ENCODE peak calls at places on chromosomes 7 and 10, in five cellular contexts. One of them, this sample, is unnamed.

GRCh38 chr7:44145969-44146897 is 5.1 kb upstream of the MYL7 start:
- DNase-seq in heart left ventricle: peak; percentile 92
- DNase-seq in K562: peak; percentile 100
- DNase-seq in esophagus muscularis mucosa: no peak
- DNase-seq in sigmoid colon: peak; percentile 92
- DNase-seq in this sample: peak; percentile 94

GRCh38 chr7:79778786-79779382 is 325.4 kb upstream of the MAGI2 start:
- DNase-seq in heart left ventricle: no peak
- DNase-seq in K562: no peak
- DNase-seq in esophagus muscularis mucosa: no peak
- DNase-seq in sigmoid colon: no peak
- DNase-seq in this sample: no peak

GRCh38 chr7:78151229-78151628 is 352.7 kb downstream of the PHTF2 start:
- DNase-seq in heart left ventricle: no peak
- DNase-seq in K562: no peak
- DNase-seq in esophagus muscularis mucosa: no peak
- DNase-seq in sigmoid colon: no peak
- DNase-seq in this sample: no peak

GRCh38 chr10:7671121-7671520 is 4.4 kb upstream of the ITIH5 start:
- DNase-seq in heart left ventricle: no peak
- DNase-seq in K562: no peak
- DNase-seq in esophagus muscularis mucosa: no peak
- DNase-seq in sigmoid colon: no peak
- DNase-seq in this sample: no peak

GRCh38 chr10:4067552-4068254 is 282.7 kb upstream of the KLF6 start:
- DNase-seq in heart left ventricle: no peak
- DNase-seq in K562: no peak
- DNase-seq in esophagus muscularis mucosa: no peak
- DNase-seq in sigmoid colon: no peak
- DNase-seq in this sample: no peak

GRCh38 chr7:71131256-71131752 is 640 bp upstream of the GALNT17 start:
- DNase-seq in heart left ventricle: peak; percentile 69
- DNase-seq in K562: no peak
- DNase-seq in esophagus muscularis mucosa: no peak
- DNase-seq in sigmoid colon: peak; percentile 77
- DNase-seq in this sample: no peak

GRCh38 chr10:96377816-96378294 is 19.1 kb upstream of the OPALIN start:
- DNase-seq in heart left ventricle: no peak
- DNase-seq in K562: peak; percentile 26
- DNase-seq in esophagus muscularis mucosa: no peak
- DNase-seq in sigmoid colon: peak; percentile 97
- DNase-seq in this sample: peak; percentile 37

GRCh38 chr7:47698386-47698785 is 116.5 kb upstream of the TNS3 start:
- DNase-seq in heart left ventricle: no peak
- DNase-seq in K562: no peak
- DNase-seq in esophagus muscularis mucosa: no peak
- DNase-seq in sigmoid colon: no peak
- DNase-seq in this sample: no peak

GRCh38 chr10:3763035-3763456 is 22.0 kb downstream of the KLF6 start:
- DNase-seq in heart left ventricle: no peak
- DNase-seq in K562: peak; percentile 70
- DNase-seq in esophagus muscularis mucosa: no peak
- DNase-seq in sigmoid colon: no peak
- DNase-seq in this sample: peak; percentile 85

GRCh38 chr7:131895541-131896173 is 339.2 kb upstream of the PODXL start:
- DNase-seq in heart left ventricle: no peak
- DNase-seq in K562: no peak
- DNase-seq in esophagus muscularis mucosa: no peak
- DNase-seq in sigmoid colon: no peak
- DNase-seq in this sample: no peak

GRCh38 chr10:98128802-98129201 is 5.7 kb upstream of the R3HCC1L start:
- DNase-seq in heart left ventricle: no peak
- DNase-seq in K562: no peak
- DNase-seq in esophagus muscularis mucosa: no peak
- DNase-seq in sigmoid colon: no peak
- DNase-seq in this sample: no peak

GRCh38 chr10:77505431-77506334 is 131.9 kb downstream of the KCNMA1 start:
- DNase-seq in heart left ventricle: no peak
- DNase-seq in K562: no peak
- DNase-seq in esophagus muscularis mucosa: no peak
- DNase-seq in sigmoid colon: no peak
- DNase-seq in this sample: no peak

GRCh38 chr10:43194861-43195260 is 56.6 kb downstream of the CSGALNACT2 start:
- DNase-seq in heart left ventricle: no peak
- DNase-seq in K562: no peak
- DNase-seq in esophagus muscularis mucosa: no peak
- DNase-seq in sigmoid colon: no peak
- DNase-seq in this sample: no peak

GRCh38 chr7:128166603-128167315 is 74.3 kb upstream of the LEP start:
- DNase-seq in heart left ventricle: no peak
- DNase-seq in K562: no peak
- DNase-seq in esophagus muscularis mucosa: no peak
- DNase-seq in sigmoid colon: no peak
- DNase-seq in this sample: no peak

GRCh38 chr10:77555591-77556212 is 81.9 kb downstream of the KCNMA1 start:
- DNase-seq in heart left ventricle: no peak
- DNase-seq in K562: no peak
- DNase-seq in esophagus muscularis mucosa: no peak
- DNase-seq in sigmoid colon: no peak
- DNase-seq in this sample: no peak

GRCh38 chr10:87765666-87766376 is 52.2 kb downstream of the ATAD1 start:
- DNase-seq in heart left ventricle: no peak
- DNase-seq in K562: no peak
- DNase-seq in esophagus muscularis mucosa: no peak
- DNase-seq in sigmoid colon: no peak
- DNase-seq in this sample: no peak

DNA sequence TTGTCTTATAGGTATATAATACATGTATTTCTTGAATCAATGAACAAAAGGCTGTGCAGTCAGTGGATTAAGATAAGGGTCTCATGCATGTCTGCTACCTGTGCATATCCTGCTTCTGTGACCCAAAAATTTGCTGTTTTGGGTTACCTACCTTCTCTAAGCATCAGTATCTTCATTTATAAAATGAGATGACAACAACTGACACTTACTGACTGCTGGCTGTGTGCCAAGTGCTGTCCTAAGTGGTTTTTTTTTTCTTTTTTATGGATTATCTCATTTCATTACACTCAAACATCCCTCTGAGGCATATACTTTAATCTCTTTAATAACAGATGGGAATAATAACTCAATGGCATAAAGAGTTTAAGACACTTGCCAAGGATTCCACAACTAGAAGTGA is 2.1 kb downstream of the PDK4 start:
- DNase-seq in heart left ventricle: no peak
- DNase-seq in K562: no peak
- DNase-seq in esophagus muscularis mucosa: no peak
- DNase-seq in sigmoid colon: no peak
- DNase-seq in this sample: no peak
- TF ChIP-seq POLR2A in heart left ventricle: peak; percentile 66
- TF ChIP-seq POLR2A in K562: no peak
- TF ChIP-seq POLR2A in esophagus muscularis mucosa: peak; percentile 4
- TF ChIP-seq POLR2A in sigmoid colon: no peak
- TF ChIP-seq POLR2A in this sample: no peak

DNA sequence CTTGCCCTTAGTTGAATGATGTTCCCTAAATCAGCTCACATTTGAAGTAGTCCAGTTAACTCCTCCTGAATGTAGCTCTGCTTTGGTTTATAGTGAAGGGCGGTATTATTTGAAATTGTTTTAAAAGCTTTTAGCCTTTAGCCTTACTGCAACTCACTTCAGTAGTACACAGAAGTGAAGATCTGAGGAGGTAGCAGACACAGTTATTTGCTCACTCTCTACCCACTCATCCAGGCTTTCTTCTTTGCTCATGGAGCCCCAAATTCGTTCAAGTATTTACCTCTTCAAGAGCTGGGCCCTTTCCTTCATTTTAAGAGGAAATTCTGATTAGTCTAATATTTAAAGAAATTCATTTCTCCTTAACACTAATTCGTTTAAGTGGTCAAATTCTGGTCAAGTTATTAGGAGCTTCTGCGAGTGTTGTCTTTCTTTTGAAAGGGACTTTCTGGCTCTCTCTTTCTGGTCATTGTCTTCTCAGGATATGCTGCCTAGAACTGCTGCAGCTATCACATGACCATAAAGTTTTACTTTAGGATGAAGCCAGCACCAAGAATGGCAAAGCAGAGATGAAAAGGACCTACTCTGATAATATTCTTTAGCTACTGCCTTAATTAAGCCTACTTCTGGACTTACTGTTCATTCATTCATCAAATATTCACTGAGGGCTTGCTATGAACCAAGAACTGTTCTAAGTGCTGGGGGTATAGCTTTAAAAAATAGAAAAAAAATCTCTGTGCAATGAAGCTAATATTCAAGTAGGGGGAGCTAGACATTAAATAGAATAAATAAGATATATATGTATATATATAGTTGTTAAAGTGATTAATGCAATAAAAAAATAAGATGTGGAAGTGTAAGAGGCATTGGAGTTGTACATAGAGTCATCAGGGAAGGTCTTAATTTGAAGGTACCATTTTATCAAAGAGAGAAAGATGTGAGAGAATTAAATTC is 180.9 kb upstream of the AGR3 start:
- DNase-seq in heart left ventricle: no peak
- DNase-seq in K562: no peak
- DNase-seq in esophagus muscularis mucosa: no peak
- DNase-seq in sigmoid colon: no peak
- DNase-seq in this sample: no peak
- TF ChIP-seq CTCF in heart left ventricle: peak; percentile 18
- TF ChIP-seq CTCF in K562: no peak
- TF ChIP-seq CTCF in esophagus muscularis mucosa: no peak
- TF ChIP-seq CTCF in sigmoid colon: no peak
- TF ChIP-seq CTCF in this sample: no peak

GRCh38 chr7:151091003-151091402 is 4.7 kb downstream of the AGAP3 start:
- DNase-seq in heart left ventricle: no peak
- DNase-seq in K562: no peak
- DNase-seq in esophagus muscularis mucosa: no peak
- DNase-seq in sigmoid colon: no peak
- DNase-seq in this sample: no peak

GRCh38 chr7:151093748-151094147 is 7.5 kb downstream of the AGAP3 start:
- DNase-seq in heart left ventricle: no peak
- DNase-seq in K562: no peak
- DNase-seq in esophagus muscularis mucosa: no peak
- DNase-seq in sigmoid colon: no peak
- DNase-seq in this sample: no peak

GRCh38 chr7:151091988-151092387 is 5.7 kb downstream of the AGAP3 start:
- DNase-seq in heart left ventricle: no peak
- DNase-seq in K562: no peak
- DNase-seq in esophagus muscularis mucosa: no peak
- DNase-seq in sigmoid colon: no peak
- DNase-seq in this sample: no peak

GRCh38 chr7:151089893-151090730 is 3.8 kb downstream of the AGAP3 start:
- DNase-seq in heart left ventricle: no peak
- DNase-seq in K562: no peak
- DNase-seq in esophagus muscularis mucosa: no peak
- DNase-seq in sigmoid colon: no peak
- DNase-seq in this sample: no peak

GRCh38 chr7:151091431-151091830 is 5.2 kb downstream of the AGAP3 start:
- DNase-seq in heart left ventricle: no peak
- DNase-seq in K562: peak; percentile 74
- DNase-seq in esophagus muscularis mucosa: no peak
- DNase-seq in sigmoid colon: no peak
- DNase-seq in this sample: no peak
- H3K4me3 ChIP-seq in heart left ventricle: no peak overlapping the region
- H3K4me3 ChIP-seq in K562: no peak overlapping the region
- H3K4me3 ChIP-seq in esophagus muscularis mucosa: no peak overlapping the region
- H3K4me3 ChIP-seq in sigmoid colon: no peak overlapping the region
- H3K4me3 ChIP-seq in this sample: no peak overlapping the region

GRCh38 chr7:93117852-93118530 is at the start of gene SAMD9:
- DNase-seq in heart left ventricle: no peak
- DNase-seq in K562: no peak
- DNase-seq in esophagus muscularis mucosa: no peak
- DNase-seq in sigmoid colon: peak; percentile 71
- DNase-seq in this sample: peak; percentile 63
- TF ChIP-seq POLR2A in heart left ventricle: no peak
- TF ChIP-seq POLR2A in K562: no peak
- TF ChIP-seq POLR2A in esophagus muscularis mucosa: no peak
- TF ChIP-seq POLR2A in sigmoid colon: no peak
- TF ChIP-seq POLR2A in this sample: no peak

DNA sequence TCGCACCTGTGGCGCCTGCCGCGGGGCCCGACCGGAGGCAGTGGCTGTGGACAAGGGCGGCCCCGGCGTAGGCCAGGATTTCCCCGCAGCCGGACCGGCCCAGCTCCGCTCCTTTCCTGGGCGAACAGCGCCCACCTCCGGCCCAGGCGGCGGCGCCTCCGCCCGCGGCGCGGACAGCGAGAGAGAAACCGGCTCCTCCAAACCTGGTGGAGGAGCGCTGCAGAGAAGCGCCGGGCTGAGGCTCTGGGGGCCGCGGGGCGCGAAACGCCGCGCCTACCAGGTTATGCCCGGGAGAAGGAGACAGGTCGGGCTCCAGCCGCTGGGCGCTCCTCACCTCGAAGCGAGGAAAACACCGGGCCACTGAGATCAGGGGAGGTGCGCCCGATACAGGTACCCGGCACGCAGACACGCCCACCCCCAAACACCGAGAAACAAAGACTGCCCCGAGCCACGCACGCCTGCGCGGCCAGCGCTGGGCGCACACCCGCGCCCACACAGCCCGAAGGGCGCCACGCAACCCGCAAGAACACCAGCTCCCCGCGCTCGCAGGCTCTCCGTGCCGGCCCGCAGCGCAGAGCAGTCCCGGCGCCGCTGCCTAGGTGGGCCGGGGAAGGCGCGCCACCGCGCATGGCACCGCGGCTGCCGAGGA is 3.3 kb downstream of the GRID1 start:
- DNase-seq in heart left ventricle: peak; percentile 74
- DNase-seq in K562: peak; percentile 31
- DNase-seq in esophagus muscularis mucosa: no peak
- DNase-seq in sigmoid colon: peak; percentile 62
- DNase-seq in this sample: peak; percentile 85
- TF ChIP-seq CTCF in heart left ventricle: peak; percentile 48
- TF ChIP-seq CTCF in K562: peak; percentile 41
- TF ChIP-seq CTCF in esophagus muscularis mucosa: no peak
- TF ChIP-seq CTCF in sigmoid colon: peak; percentile 30
- TF ChIP-seq CTCF in this sample: no peak

DNA sequence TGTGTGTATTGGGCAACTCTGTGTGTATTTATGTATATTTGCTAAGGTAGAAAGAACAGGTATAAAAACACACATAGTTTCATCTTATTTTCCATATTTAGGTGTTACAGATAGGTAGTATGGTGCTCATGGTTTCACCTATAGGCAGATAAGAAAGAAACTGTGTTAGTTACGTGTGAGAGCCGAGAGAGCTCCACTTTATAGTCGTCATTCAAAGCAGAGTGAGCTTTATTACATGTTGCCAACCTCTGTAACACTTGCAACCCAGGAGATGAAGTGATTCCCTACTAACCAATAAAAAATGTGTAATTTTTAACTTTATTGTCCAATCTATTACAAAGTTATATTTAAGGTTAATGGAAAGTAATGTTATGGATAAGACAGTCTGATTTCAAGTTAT is 121.3 kb downstream of the AGMO start:
- DNase-seq in heart left ventricle: no peak
- DNase-seq in K562: no peak
- DNase-seq in esophagus muscularis mucosa: no peak
- DNase-seq in sigmoid colon: no peak
- DNase-seq in this sample: no peak
- H3K4me3 ChIP-seq in heart left ventricle: no peak overlapping the region
- H3K4me3 ChIP-seq in K562: no peak overlapping the region
- H3K4me3 ChIP-seq in esophagus muscularis mucosa: no peak overlapping the region
- H3K4me3 ChIP-seq in sigmoid colon: no peak overlapping the region
- H3K4me3 ChIP-seq in this sample: no peak overlapping the region